ENCODE peak calls at places on chromosomes 4 and X, in seven cellular contexts. P is astrocyte of the spinal cord, J is upper lobe of right lung, A is glutamatergic neuron, I is AG09319, W is upper lobe of left lung, M is GM23338. H is an unnamed sample.
A peak's percentile ranks its signal among the peaks of the same experiment; 100 is the strongest.

GRCh38 chr4:174256277-174256713 is 27.2 kb downstream of the FBXO8 start:
- DNase-seq in P (peak; percentile 54), J (no peak), A (no peak), I (no peak), W (no peak), M (no peak), H (peak; percentile 28)

GRCh38 chr4:156322592-156322991 is 368.9 kb upstream of the CTSO start:
- DNase-seq in P (peak; percentile 86), J (no peak), A (no peak), I (no peak), W (no peak), M (no peak), H (peak; percentile 20)

GRCh38 chrX:13235930-13236329 is 83.9 kb downstream of the ATXN3L start:
- DNase-seq in P (no peak), J (no peak), A (no peak), I (no peak), W (no peak), M (no peak), H (no peak)

GRCh38 chr4:140256335-140256734 is 102.4 kb upstream of the MAML3 start:
- DNase-seq in P (no peak), J (no peak), A (no peak), I (no peak), W (no peak), M (no peak), H (no peak)

GRCh38 chr4:83358410-83358809 is 23.8 kb upstream of the HPSE start:
- DNase-seq in P (peak; percentile 78), J (no peak), A (no peak), I (peak; percentile 1), W (no peak), M (no peak), H (peak; percentile 81)

GRCh38 chr4:680931-681645 is 6.7 kb downstream of the MYL5 start:
- DNase-seq in P (no peak), J (peak; percentile 87), A (peak; percentile 77), I (no peak), W (peak; percentile 93), M (peak; percentile 77), H (no peak)

GRCh38 chrX:107936434-107936730 is 45.8 kb downstream of the TEX13B start:
- DNase-seq in P (no peak), J (no peak), A (no peak), I (no peak), W (no peak), M (peak; percentile 5), H (no peak)

GRCh38 chr4:182884046-182884445 is 33.1 kb downstream of the DCTD start:
- DNase-seq in P (no peak), J (no peak), A (no peak), I (peak; percentile 35), W (no peak), M (no peak), H (no peak)

GRCh38 chr4:146029147-146029546 is 90.5 kb upstream of the ZNF827 start:
- DNase-seq in P (peak; percentile 12), J (no peak), A (no peak), I (no peak), W (no peak), M (no peak), H (no peak)

GRCh38 chr4:145488310-145488709 is 6.7 kb downstream of the SMAD1 start:
- DNase-seq in P (no peak), J (no peak), A (no peak), I (no peak), W (no peak), M (no peak), H (no peak)

GRCh38 chr4:39539026-39539690 is 11.9 kb upstream of the UGDH start:
- DNase-seq in P (peak; percentile 66), J (no peak), A (no peak), I (no peak), W (no peak), M (no peak), H (no peak)

GRCh38 chrX:133670394-133670793 is 255.1 kb upstream of the GPC4 start:
- DNase-seq in P (peak; percentile 50), J (no peak), A (no peak), I (no peak), W (no peak), M (peak; percentile 59), H (no peak)

GRCh38 chrX:102154900-102155805 is 624 bp downstream of the BEX5 start:
- DNase-seq in P (no peak), J (no peak), A (peak; percentile 27), I (no peak), W (no peak), M (peak; percentile 11), H (no peak)

GRCh38 chrX:40523852-40524251 is 56.9 kb upstream of the ATP6AP2 start:
- DNase-seq in P (no peak), J (no peak), A (no peak), I (no peak), W (no peak), M (no peak), H (no peak)

GRCh38 chr4:35300996-35301774 is 943.1 kb downstream of the ARAP2 start:
- DNase-seq in P (no peak), J (no peak), A (peak; percentile 80), I (no peak), W (no peak), M (peak; percentile 69), H (no peak)

GRCh38 chrX:5113128-5113527 is 1115.5 kb downstream of the NLGN4X start:
- DNase-seq in P (peak; percentile 3), J (no peak), A (no peak), I (no peak), W (no peak), M (peak; percentile 31), H (peak; percentile 2)

GRCh38 chrX:1283750-1284149 is 15.1 kb downstream of the CSF2RA start:
- DNase-seq in P (no peak), J (no peak), A (no peak), I (no peak), W (no peak), M (peak; percentile 35), H (no peak)

GRCh38 chrX:17590892-17591740 is 146.2 kb upstream of the SCML1 start:
- DNase-seq in P (peak; percentile 80), J (no peak), A (peak; percentile 56), I (peak; percentile 70), W (no peak), M (peak; percentile 68), H (no peak)

GRCh38 chr4:11293866-11294265 is 134.8 kb downstream of the HS3ST1 start:
- DNase-seq in P (peak; percentile 19), J (no peak), A (no peak), I (no peak), W (no peak), M (no peak), H (no peak)

GRCh38 chr4:11299016-11299415 is 129.7 kb downstream of the HS3ST1 start:
- DNase-seq in P (no peak), J (no peak), A (no peak), I (no peak), W (no peak), M (no peak), H (no peak)

GRCh38 chr4:11297627-11298026 is 131.1 kb downstream of the HS3ST1 start:
- DNase-seq in P (no peak), J (no peak), A (no peak), I (no peak), W (no peak), M (no peak), H (no peak)

GRCh38 chr4:11301075-11301660 is 127.5 kb downstream of the HS3ST1 start:
- DNase-seq in P (no peak), J (no peak), A (no peak), I (no peak), W (no peak), M (no peak), H (no peak)

GRCh38 chr4:11297201-11297600 is 131.5 kb downstream of the HS3ST1 start:
- DNase-seq in P (peak; percentile 33), J (no peak), A (no peak), I (no peak), W (no peak), M (no peak), H (no peak)
- TF ChIP-seq CTCF in P (no peak), J (no peak), A (no peak), I (no peak), W (no peak), M (no peak), H (no peak)

GRCh38 chrX:103488332-103488731 is 31.0 kb downstream of the RAB40A start:
- DNase-seq in P (peak; percentile 26), J (no peak), A (no peak), I (no peak), W (no peak), M (peak; percentile 43), H (no peak)
- TF ChIP-seq CTCF in P (peak; percentile 58), J (peak; percentile 37), A (peak; percentile 43), I (peak; percentile 58), W (no peak), M (peak; percentile 42), H (peak; percentile 62)

DNA sequence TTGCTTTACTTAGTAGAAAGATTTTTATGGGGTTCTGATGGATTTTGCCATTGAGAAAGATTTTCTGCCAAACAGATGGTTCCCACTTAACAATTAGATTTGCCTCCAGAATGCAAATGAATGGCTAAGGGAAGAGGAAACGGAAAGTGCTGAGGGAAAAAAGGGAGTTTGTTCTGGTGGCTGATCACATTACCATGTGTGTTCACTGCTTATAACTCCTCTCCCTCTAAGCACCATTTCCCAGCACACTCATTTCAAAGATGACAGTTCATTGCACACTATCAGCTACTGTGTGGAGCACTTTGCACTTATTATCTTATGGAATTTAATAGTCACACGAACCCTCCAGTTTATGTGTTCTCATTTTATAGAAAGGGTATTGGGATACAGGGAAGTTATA is 68.0 kb upstream of the GRID2 start:
- DNase-seq in P (peak; percentile 19), J (no peak), A (no peak), I (no peak), W (no peak), M (peak; percentile 30), H (no peak)
- TF ChIP-seq CTCF in P (no peak), J (no peak), A (no peak), I (no peak), W (no peak), M (no peak), H (no peak)

GRCh38 chr4:72505314-72505744 is 63.7 kb downstream of the ADAMTS3 start:
- DNase-seq in P (peak; percentile 57), J (no peak), A (peak; percentile 40), I (peak; percentile 44), W (no peak), M (peak; percentile 76), H (peak; percentile 34)
- TF ChIP-seq CTCF in P (peak; percentile 87), J (peak; percentile 75), A (peak; percentile 71), I (peak; percentile 85), W (peak; percentile 68), M (peak; percentile 82), H (peak; percentile 92)

DNA sequence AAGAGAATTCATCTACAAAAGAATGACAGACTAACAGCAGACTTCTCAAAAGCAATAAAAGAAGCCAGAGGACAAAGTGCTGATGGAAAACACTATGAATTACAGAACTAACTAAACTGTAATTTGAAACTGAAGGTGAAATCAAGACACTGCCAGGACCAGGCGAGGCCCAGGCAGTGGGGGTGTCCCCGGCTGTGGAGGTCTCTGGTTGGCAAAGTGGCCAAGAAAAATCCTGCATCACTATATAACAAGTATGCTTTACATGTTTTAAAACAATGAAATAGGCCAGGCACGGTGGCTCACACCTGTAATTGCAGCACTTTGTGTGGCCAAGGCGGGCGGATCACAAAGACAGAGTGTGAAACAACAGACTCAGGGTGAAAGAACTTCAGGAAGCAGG is 32.9 kb downstream of the CHM start:
- DNase-seq in P (no peak), J (no peak), A (no peak), I (no peak), W (no peak), M (no peak), H (no peak)
- TF ChIP-seq CTCF in P (no peak), J (no peak), A (no peak), I (no peak), W (no peak), M (no peak), H (no peak)

H was measured in retinal pigment epithelial cell.